ENCODE peak calls at places on chromosomes 4 and X, in six cellular contexts. One of them, this sample, is unnamed.

GRCh38 chrX:136711147-136711546 is 63.2 kb downstream of the CD40LG start:
- DNase-seq in CD8-positive, alpha-beta memory T cell: no peak
- DNase-seq in upper lobe of right lung: no peak
- DNase-seq in mesenchymal stem cell: peak; percentile 37
- DNase-seq in Peyer's patch: peak; percentile 63
- DNase-seq in CD8-positive, alpha-beta T cell: no peak
- DNase-seq in this sample: no peak

GRCh38 chrX:129961180-129962083 is 21.0 kb upstream of the BCORL1 start:
- DNase-seq in CD8-positive, alpha-beta memory T cell: peak; percentile 62
- DNase-seq in upper lobe of right lung: peak; percentile 85
- DNase-seq in mesenchymal stem cell: peak; percentile 35
- DNase-seq in Peyer's patch: peak; percentile 92
- DNase-seq in CD8-positive, alpha-beta T cell: peak; percentile 62
- DNase-seq in this sample: no peak

GRCh38 chrX:9785944-9786741 is at the start of gene SHROOM2:
- DNase-seq in CD8-positive, alpha-beta memory T cell: no peak
- DNase-seq in upper lobe of right lung: peak; percentile 66
- DNase-seq in mesenchymal stem cell: peak; percentile 25
- DNase-seq in Peyer's patch: no peak
- DNase-seq in CD8-positive, alpha-beta T cell: no peak
- DNase-seq in this sample: no peak

GRCh38 chrX:101658661-101659477 is 781 bp downstream of the ARMCX2 start:
- DNase-seq in CD8-positive, alpha-beta memory T cell: peak; percentile 42
- DNase-seq in upper lobe of right lung: peak; percentile 88
- DNase-seq in mesenchymal stem cell: peak; percentile 62
- DNase-seq in Peyer's patch: peak; percentile 82
- DNase-seq in CD8-positive, alpha-beta T cell: peak; percentile 70
- DNase-seq in this sample: peak; percentile 20

GRCh38 chrX:24178441-24178840 is 28.9 kb downstream of the ZFX start:
- DNase-seq in CD8-positive, alpha-beta memory T cell: no peak
- DNase-seq in upper lobe of right lung: no peak
- DNase-seq in mesenchymal stem cell: no peak
- DNase-seq in Peyer's patch: no peak
- DNase-seq in CD8-positive, alpha-beta T cell: no peak
- DNase-seq in this sample: no peak

GRCh38 chrX:117376460-117376859 is 740.1 kb downstream of the KLHL13 start:
- DNase-seq in CD8-positive, alpha-beta memory T cell: no peak
- DNase-seq in upper lobe of right lung: no peak
- DNase-seq in mesenchymal stem cell: no peak
- DNase-seq in Peyer's patch: no peak
- DNase-seq in CD8-positive, alpha-beta T cell: no peak
- DNase-seq in this sample: no peak

GRCh38 chr4:83686166-83686565 is 150.3 kb downstream of the GPAT3 start:
- DNase-seq in CD8-positive, alpha-beta memory T cell: no peak
- DNase-seq in upper lobe of right lung: no peak
- DNase-seq in mesenchymal stem cell: peak; percentile 29
- DNase-seq in Peyer's patch: no peak
- DNase-seq in CD8-positive, alpha-beta T cell: no peak
- DNase-seq in this sample: no peak

GRCh38 chrX:107355533-107355932 is 93.9 kb upstream of the FRMPD3 start:
- DNase-seq in CD8-positive, alpha-beta memory T cell: no peak
- DNase-seq in upper lobe of right lung: no peak
- DNase-seq in mesenchymal stem cell: no peak
- DNase-seq in Peyer's patch: no peak
- DNase-seq in CD8-positive, alpha-beta T cell: no peak
- DNase-seq in this sample: no peak

GRCh38 chr4:185898413-185898812 is 86.4 kb upstream of the SORBS2 start:
- DNase-seq in CD8-positive, alpha-beta memory T cell: no peak
- DNase-seq in upper lobe of right lung: no peak
- DNase-seq in mesenchymal stem cell: no peak
- DNase-seq in Peyer's patch: no peak
- DNase-seq in CD8-positive, alpha-beta T cell: no peak
- DNase-seq in this sample: no peak

GRCh38 chrX:130086414-130087207 is 23.7 kb downstream of the ELF4 start:
- DNase-seq in CD8-positive, alpha-beta memory T cell: peak; percentile 53
- DNase-seq in upper lobe of right lung: no peak
- DNase-seq in mesenchymal stem cell: no peak
- DNase-seq in Peyer's patch: peak; percentile 87
- DNase-seq in CD8-positive, alpha-beta T cell: peak; percentile 81
- DNase-seq in this sample: no peak

GRCh38 chr4:67714248-67714583 is 13.3 kb upstream of the UBA6 start:
- DNase-seq in CD8-positive, alpha-beta memory T cell: no peak
- DNase-seq in upper lobe of right lung: no peak
- DNase-seq in mesenchymal stem cell: peak; percentile 63
- DNase-seq in Peyer's patch: no peak
- DNase-seq in CD8-positive, alpha-beta T cell: no peak
- DNase-seq in this sample: no peak

GRCh38 chrX:121356850-121357171 is 309.4 kb downstream of the GLUD2 start:
- DNase-seq in CD8-positive, alpha-beta memory T cell: no peak
- DNase-seq in upper lobe of right lung: no peak
- DNase-seq in mesenchymal stem cell: no peak
- DNase-seq in Peyer's patch: no peak
- DNase-seq in CD8-positive, alpha-beta T cell: no peak
- DNase-seq in this sample: no peak

GRCh38 chr4:54683616-54684346 is 26.0 kb downstream of the KIT start:
- DNase-seq in CD8-positive, alpha-beta memory T cell: peak; percentile 33
- DNase-seq in upper lobe of right lung: no peak
- DNase-seq in mesenchymal stem cell: peak; percentile 14
- DNase-seq in Peyer's patch: peak; percentile 65
- DNase-seq in CD8-positive, alpha-beta T cell: peak; percentile 59
- DNase-seq in this sample: no peak

GRCh38 chrX:30513284-30513683 is 64.3 kb downstream of the TASL start:
- DNase-seq in CD8-positive, alpha-beta memory T cell: no peak
- DNase-seq in upper lobe of right lung: no peak
- DNase-seq in mesenchymal stem cell: peak; percentile 20
- DNase-seq in Peyer's patch: no peak
- DNase-seq in CD8-positive, alpha-beta T cell: no peak
- DNase-seq in this sample: no peak

GRCh38 chr4:34010703-34011102 is 2233.6 kb downstream of the ARAP2 start:
- DNase-seq in CD8-positive, alpha-beta memory T cell: no peak
- DNase-seq in upper lobe of right lung: no peak
- DNase-seq in mesenchymal stem cell: no peak
- DNase-seq in Peyer's patch: no peak
- DNase-seq in CD8-positive, alpha-beta T cell: no peak
- DNase-seq in this sample: no peak

GRCh38 chr4:6959261-6959660 is 49.6 kb downstream of the TBC1D14 start:
- DNase-seq in CD8-positive, alpha-beta memory T cell: no peak
- DNase-seq in upper lobe of right lung: no peak
- DNase-seq in mesenchymal stem cell: no peak
- DNase-seq in Peyer's patch: no peak
- DNase-seq in CD8-positive, alpha-beta T cell: no peak
- DNase-seq in this sample: no peak

GRCh38 chr4:6960154-6960553 is 50.5 kb downstream of the TBC1D14 start:
- DNase-seq in CD8-positive, alpha-beta memory T cell: no peak
- DNase-seq in upper lobe of right lung: no peak
- DNase-seq in mesenchymal stem cell: no peak
- DNase-seq in Peyer's patch: no peak
- DNase-seq in CD8-positive, alpha-beta T cell: no peak
- DNase-seq in this sample: no peak

GRCh38 chr4:6961496-6962210 is 52.0 kb downstream of the TBC1D14 start:
- DNase-seq in CD8-positive, alpha-beta memory T cell: no peak
- DNase-seq in upper lobe of right lung: no peak
- DNase-seq in mesenchymal stem cell: no peak
- DNase-seq in Peyer's patch: peak; percentile 41
- DNase-seq in CD8-positive, alpha-beta T cell: no peak
- DNase-seq in this sample: no peak

GRCh38 chr4:6962211-6963041 is 52.8 kb downstream of the TBC1D14 start:
- DNase-seq in CD8-positive, alpha-beta memory T cell: no peak
- DNase-seq in upper lobe of right lung: no peak
- DNase-seq in mesenchymal stem cell: no peak
- DNase-seq in Peyer's patch: peak; percentile 45
- DNase-seq in CD8-positive, alpha-beta T cell: no peak
- DNase-seq in this sample: no peak

GRCh38 chr4:6960628-6961027 is 51.0 kb downstream of the TBC1D14 start:
- DNase-seq in CD8-positive, alpha-beta memory T cell: no peak
- DNase-seq in upper lobe of right lung: no peak
- DNase-seq in mesenchymal stem cell: no peak
- DNase-seq in Peyer's patch: no peak
- DNase-seq in CD8-positive, alpha-beta T cell: no peak
- DNase-seq in this sample: no peak
- H3K36me3 ChIP-seq in CD8-positive, alpha-beta memory T cell: no peaks in the 10 kb centered on the region
- H3K36me3 ChIP-seq in upper lobe of right lung: no peaks in the 10 kb centered on the region
- H3K36me3 ChIP-seq in mesenchymal stem cell: no peaks in the 10 kb centered on the region
- H3K36me3 ChIP-seq in Peyer's patch: no peaks in the 10 kb centered on the region
- H3K36me3 ChIP-seq in CD8-positive, alpha-beta T cell: no peaks in the 10 kb centered on the region
- H3K36me3 ChIP-seq in this sample: no peaks in the 10 kb centered on the region

DNA sequence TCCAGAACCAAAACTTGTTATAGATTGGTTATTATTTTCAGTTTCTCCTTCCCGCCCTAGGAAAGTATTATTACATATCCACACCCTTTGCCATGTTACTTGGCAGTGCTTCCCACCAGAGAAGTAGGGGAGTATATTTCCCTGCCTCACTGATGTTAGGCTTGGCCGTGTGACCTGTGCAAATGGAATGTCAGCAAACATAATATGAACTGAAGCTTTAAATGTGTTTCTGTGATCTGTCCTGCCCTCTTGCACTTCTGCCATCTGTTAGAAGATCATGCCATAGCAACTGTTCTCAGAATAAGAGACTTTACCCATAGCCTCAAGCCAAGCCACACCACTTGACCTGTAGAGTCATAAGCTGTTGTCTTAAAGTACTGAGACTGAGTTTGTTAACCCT is 36.7 kb upstream of the NEUROG2 start:
- DNase-seq in CD8-positive, alpha-beta memory T cell: no peak
- DNase-seq in upper lobe of right lung: no peak
- DNase-seq in mesenchymal stem cell: peak; percentile 22
- DNase-seq in Peyer's patch: no peak
- DNase-seq in CD8-positive, alpha-beta T cell: no peak
- DNase-seq in this sample: peak; percentile 64
- H3K36me3 ChIP-seq in CD8-positive, alpha-beta memory T cell: no peaks in the 10 kb centered on the region
- H3K36me3 ChIP-seq in upper lobe of right lung: no peaks in the 10 kb centered on the region
- H3K36me3 ChIP-seq in mesenchymal stem cell: no peaks in the 10 kb centered on the region
- H3K36me3 ChIP-seq in Peyer's patch: no peaks in the 10 kb centered on the region
- H3K36me3 ChIP-seq in CD8-positive, alpha-beta T cell: no peaks in the 10 kb centered on the region
- H3K36me3 ChIP-seq in this sample: no peaks in the 10 kb centered on the region

GRCh38 chrX:13768939-13769338 is 34.4 kb downstream of the OFD1 start:
- DNase-seq in CD8-positive, alpha-beta memory T cell: no peak
- DNase-seq in upper lobe of right lung: no peak
- DNase-seq in mesenchymal stem cell: no peak
- DNase-seq in Peyer's patch: no peak
- DNase-seq in CD8-positive, alpha-beta T cell: no peak
- DNase-seq in this sample: no peak
- H3K36me3 ChIP-seq in CD8-positive, alpha-beta memory T cell: peaks cover 20% of the 10 kb centered on the region
- H3K36me3 ChIP-seq in upper lobe of right lung: peaks cover 37% of the 10 kb centered on the region
- H3K36me3 ChIP-seq in mesenchymal stem cell: peaks cover 71% of the 10 kb centered on the region
- H3K36me3 ChIP-seq in Peyer's patch: no peaks in the 10 kb centered on the region
- H3K36me3 ChIP-seq in CD8-positive, alpha-beta T cell: peaks cover 32% of the 10 kb centered on the region
- H3K36me3 ChIP-seq in this sample: peaks cover 10% of the 10 kb centered on the region

DNA sequence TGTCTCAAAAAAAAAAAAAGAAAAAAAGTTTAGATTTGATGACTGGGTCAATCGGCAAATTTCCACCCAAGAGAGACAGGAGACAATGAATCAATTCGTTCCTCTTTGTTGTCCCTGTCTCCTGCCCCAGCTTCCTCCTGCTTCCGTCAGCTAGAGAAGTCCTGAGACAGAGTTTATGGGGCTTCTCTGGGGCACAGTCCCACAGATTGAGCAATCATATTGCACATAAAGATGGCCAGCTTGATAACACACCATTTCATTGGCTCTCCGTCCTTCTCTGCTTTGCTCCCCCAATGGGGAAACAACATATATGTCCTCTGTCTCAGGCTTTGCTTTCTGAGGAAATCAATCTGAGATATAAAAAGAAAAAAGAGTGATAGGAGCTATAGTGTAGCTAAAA is 78.4 kb upstream of the FUNDC1 start:
- DNase-seq in CD8-positive, alpha-beta memory T cell: no peak
- DNase-seq in upper lobe of right lung: no peak
- DNase-seq in mesenchymal stem cell: no peak
- DNase-seq in Peyer's patch: peak; percentile 52
- DNase-seq in CD8-positive, alpha-beta T cell: no peak
- DNase-seq in this sample: no peak
- H3K36me3 ChIP-seq in CD8-positive, alpha-beta memory T cell: no peaks in the 10 kb centered on the region
- H3K36me3 ChIP-seq in upper lobe of right lung: no peaks in the 10 kb centered on the region
- H3K36me3 ChIP-seq in mesenchymal stem cell: no peaks in the 10 kb centered on the region
- H3K36me3 ChIP-seq in Peyer's patch: no peaks in the 10 kb centered on the region
- H3K36me3 ChIP-seq in CD8-positive, alpha-beta T cell: no peaks in the 10 kb centered on the region
- H3K36me3 ChIP-seq in this sample: no peaks in the 10 kb centered on the region